ENCODE peak calls at places on chromosomes 13 and 19, in eight cellular contexts. P is substantia nigra, G is hippocampal formation, N is LoVo, H is NCI-H1417, M is SHP77, R is RWPE1, L is mucosa of gallbladder. Y is an unnamed sample.

GRCh38 chr13:23469901-23470525 is 36.5 kb upstream of the SACS start:
- DNase-seq in P (no peak), N (no peak), H (peak; percentile 9), L (no peak), G (no peak), M (peak; percentile 36), R (no peak), Y (no peak)

GRCh38 chr13:84192125-84192524 is 309.9 kb upstream of the SLITRK1 start:
- DNase-seq in M (no peak), N (no peak), G (no peak), L (no peak), R (peak; percentile 54), P (no peak), H (no peak), Y (peak; percentile 91)

GRCh38 chr19:35806597-35806996 is 6.0 kb downstream of the PRODH2 start:
- DNase-seq in N (no peak), H (no peak), R (no peak), L (no peak), G (no peak), P (no peak), M (no peak), Y (no peak)

GRCh38 chr19:32223595-32224370 is 121.6 kb upstream of the ZNF507 start:
- DNase-seq in H (no peak), N (no peak), R (no peak), G (no peak), L (no peak), M (no peak), P (no peak), Y (no peak)

GRCh38 chr19:16626796-16627193 is 1.2 kb downstream of the MED26 start:
- DNase-seq in P (no peak), N (no peak), H (no peak), R (peak; percentile 53), M (no peak), L (no peak), G (no peak), Y (peak; percentile 31)

GRCh38 chr13:30639671-30640070 is 22.0 kb downstream of the USPL1 start:
- DNase-seq in R (no peak), N (no peak), L (no peak), M (no peak), P (no peak), H (no peak), G (no peak), Y (no peak)

GRCh38 chr13:75514080-75515040 is 23.3 kb downstream of the COMMD6 start:
- DNase-seq in G (no peak), M (no peak), P (no peak), R (no peak), H (no peak), N (no peak), L (no peak), Y (no peak)

GRCh38 chr13:20495087-20496023 is 30.3 kb downstream of the CRYL1 start:
- DNase-seq in R (peak; percentile 68), G (peak; percentile 76), L (peak; percentile 72), N (peak; percentile 61), H (peak; percentile 69), P (peak; percentile 10), M (peak; percentile 11), Y (peak; percentile 68)

GRCh38 chr19:50333235-50333736 is 4.1 kb upstream of the KCNC3 start:
- DNase-seq in R (peak; percentile 86), L (peak; percentile 90), H (peak; percentile 96), N (peak; percentile 82), G (peak; percentile 90), M (peak; percentile 87), P (peak; percentile 89), Y (no peak)

Y was measured in RKO.